ENCODE peak calls at places on chromosomes 6 and 20, in eight cellular contexts. Z, R, P, J, D, A, H and W are unnamed samples.

GRCh38 chr6:1131285-1132079 is 180.4 kb upstream of the FOXQ1 start:
- DNase-seq in P (peak; percentile 76), J (peak; percentile 95), A (no peak), D (peak; percentile 97), H (peak; percentile 92), Z (no peak), R (peak; percentile 2), W (peak; percentile 95)

GRCh38 chr6:138007014-138007472 is 100.2 kb downstream of the PERP start:
- DNase-seq in P (no peak), A (no peak), J (peak; percentile 14), H (peak; percentile 11), R (peak; percentile 28), Z (peak; percentile 7), D (peak; percentile 85), W (peak; percentile 26)

GRCh38 chr6:11921017-11921438 is 91.1 kb upstream of the HIVEP1 start:
- DNase-seq in J (peak; percentile 92), R (peak; percentile 83), A (peak; percentile 63), Z (no peak), D (peak; percentile 90), P (peak; percentile 66), H (peak; percentile 93), W (peak; percentile 94)

GRCh38 chr20:32189123-32189410 is 18.5 kb downstream of the PLAGL2 start:
- DNase-seq in P (no peak), A (no peak), R (no peak), J (no peak), D (no peak), Z (no peak), H (no peak), W (no peak)

GRCh38 chr6:7048859-7049258 is 58.9 kb upstream of the RREB1 start:
- DNase-seq in P (no peak), A (no peak), Z (no peak), R (no peak), J (no peak), D (no peak), H (no peak), W (no peak)

GRCh38 chr6:57276946-57277345 is 40.5 kb upstream of the PRIM2 start:
- DNase-seq in P (no peak), R (no peak), J (no peak), D (no peak), Z (no peak), H (peak; percentile 67), A (no peak), W (no peak)

GRCh38 chr20:21435576-21435975 is 38.2 kb upstream of the NKX2-4 start:
- DNase-seq in P (no peak), H (peak; percentile 35), J (no peak), A (no peak), D (no peak), R (no peak), Z (no peak), W (no peak)

GRCh38 chr20:39036011-39036410 is 73.9 kb downstream of the DHX35 start:
- DNase-seq in R (no peak), Z (no peak), J (peak; percentile 12), A (no peak), H (peak; percentile 42), D (no peak), P (peak; percentile 21), W (peak; percentile 43)

GRCh38 chr6:77092971-77093370 is 370.3 kb downstream of the HTR1B start:
- DNase-seq in H (peak; percentile 52), J (peak; percentile 66), Z (no peak), D (no peak), A (no peak), R (peak; percentile 70), P (peak; percentile 10), W (peak; percentile 82)

GRCh38 chr6:134744301-134744700 is 205.6 kb downstream of the ALDH8A1 start:
- DNase-seq in P (no peak), A (no peak), J (no peak), H (peak; percentile 8), R (no peak), D (no peak), Z (no peak), W (no peak)

GRCh38 chr6:15901141-15902115 is 227.5 kb upstream of the MYLIP start:
- DNase-seq in P (no peak), D (peak; percentile 93), Z (no peak), J (no peak), A (no peak), H (no peak), R (peak; percentile 26), W (no peak)

GRCh38 chr6:37538107-37538506 is 38.4 kb upstream of the CCDC167 start:
- DNase-seq in R (no peak), J (no peak), A (no peak), H (no peak), P (no peak), D (no peak), Z (no peak), W (no peak)

GRCh38 chr6:34272022-34272926 is 23.5 kb upstream of the SMIM29 start:
- DNase-seq in J (no peak), D (no peak), Z (peak; percentile 28), H (no peak), P (no peak), A (no peak), R (no peak), W (no peak)

GRCh38 chr20:17957505-17958325 is 10.9 kb downstream of the SNX5 start:
- DNase-seq in P (no peak), D (no peak), J (no peak), Z (no peak), A (no peak), R (peak; percentile 41), H (peak; percentile 52), W (no peak)

GRCh38 chr20:25389858-25390537 is 637 bp downstream of the ABHD12 start:
- DNase-seq in Z (peak; percentile 82), P (no peak), J (no peak), R (peak; percentile 17), D (no peak), A (peak; percentile 37), H (no peak), W (no peak)

GRCh38 chr6:30882764-30883475 is 1.4 kb upstream of the DDR1 start:
- DNase-seq in J (no peak), H (no peak), R (no peak), Z (peak; percentile 33), P (no peak), A (no peak), D (peak; percentile 83), W (no peak)

GRCh38 chr6:143408151-143408786 is 42.2 kb downstream of the ADAT2 start:
- DNase-seq in D (peak; percentile 71), R (no peak), P (no peak), H (no peak), J (no peak), A (no peak), Z (no peak), W (no peak)

GRCh38 chr6:658244-658643 is 1.3 kb upstream of the HUS1B start:
- DNase-seq in P (peak; percentile 15), Z (no peak), D (no peak), J (no peak), R (peak; percentile 90), H (peak; percentile 61), A (no peak), W (peak; percentile 17)

GRCh38 chr6:118712955-118713354 is 61.6 kb upstream of the CEP85L start:
- DNase-seq in D (peak; percentile 74), Z (no peak), A (no peak), P (no peak), J (peak; percentile 73), H (peak; percentile 89), R (peak; percentile 53), W (peak; percentile 25)

GRCh38 chr20:41316009-41316408 is 1.5 kb downstream of the ZHX3 start:
- DNase-seq in R (no peak), A (no peak), Z (no peak), H (peak; percentile 59), P (no peak), J (no peak), D (no peak), W (no peak)

GRCh38 chr20:41321003-41321402 is 3.5 kb upstream of the ZHX3 start:
- DNase-seq in P (no peak), A (no peak), Z (no peak), R (no peak), H (no peak), D (no peak), J (no peak), W (no peak)

GRCh38 chr20:41317536-41318270 is at the start of gene ZHX3:
- DNase-seq in H (peak; percentile 96), D (peak; percentile 84), A (peak; percentile 98), P (peak; percentile 90), Z (peak; percentile 100), R (peak; percentile 99), J (peak; percentile 97), W (peak; percentile 91)

GRCh38 chr20:41316602-41317535 is 662 bp downstream of the ZHX3 start:
- DNase-seq in D (peak; percentile 76), P (peak; percentile 80), J (peak; percentile 92), A (peak; percentile 84), R (peak; percentile 76), H (peak; percentile 91), Z (peak; percentile 94), W (peak; percentile 73)

DNA sequence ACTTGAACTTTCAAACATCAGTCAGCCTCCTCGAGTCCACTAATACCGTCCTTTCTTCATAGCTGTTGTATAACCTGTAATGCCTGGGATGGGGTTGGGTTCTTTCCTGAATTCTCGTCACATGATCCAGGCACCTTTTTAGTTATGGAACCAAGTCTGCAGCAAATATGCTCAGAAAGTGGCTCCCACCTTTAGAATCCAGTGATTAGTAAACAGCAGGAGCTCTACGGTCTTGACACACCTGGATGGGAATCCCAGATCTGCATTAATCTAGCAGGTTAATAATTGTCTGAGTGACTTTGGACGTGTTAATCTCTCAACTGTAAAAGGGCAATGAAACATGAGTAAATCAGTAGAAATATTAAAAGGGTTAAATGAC is 729 bp upstream of the ZHX3 start:
- DNase-seq in P (no peak), A (no peak), J (no peak), D (no peak), H (no peak), R (no peak), Z (no peak), W (no peak)
- TF ChIP-seq CTCF in P (no peak), A (no peak), J (no peak), D (no peak), H (no peak), R (no peak), Z (no peak), W (no peak)

GRCh38 chr20:61436674-61437279 is 184.7 kb downstream of the CDH4 start:
- DNase-seq in R (peak; percentile 86), J (peak; percentile 29), D (peak; percentile 98), P (no peak), H (peak; percentile 73), A (no peak), Z (no peak), W (peak; percentile 11)
- TF ChIP-seq CTCF in R (no peak), J (no peak), D (peak; percentile 64), P (no peak), H (no peak), A (no peak), Z (no peak), W (no peak)

GRCh38 chr6:163655217-163656121 is 241.0 kb downstream of the QKI start:
- DNase-seq in Z (no peak), P (no peak), H (no peak), A (no peak), J (no peak), D (no peak), R (no peak), W (no peak)
- TF ChIP-seq CTCF in Z (no peak), P (no peak), H (no peak), A (no peak), J (no peak), D (no peak), R (no peak), W (no peak)

DNA sequence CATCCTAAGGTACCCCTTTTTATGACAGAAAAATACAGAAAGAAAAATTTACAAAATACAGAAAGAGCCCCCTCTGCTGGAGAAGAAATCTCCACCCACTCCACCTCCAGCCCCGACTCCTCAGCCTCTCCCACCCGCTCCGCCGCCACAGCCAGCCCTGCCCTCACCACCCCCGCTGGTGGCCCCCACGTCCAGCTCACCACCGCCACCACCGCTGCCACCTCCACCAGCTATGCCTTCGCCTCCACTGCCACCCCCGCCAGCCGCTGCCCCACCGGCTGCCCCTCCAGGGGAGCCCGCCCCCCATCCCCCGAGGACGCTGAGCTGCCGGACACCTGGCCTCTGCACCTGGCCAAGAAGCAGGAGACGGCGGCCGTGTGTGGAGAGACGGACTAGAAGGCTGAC is 17.7 kb downstream of the WFDC2 start:
- DNase-seq in H (no peak), Z (peak; percentile 50), D (no peak), P (no peak), R (no peak), A (no peak), J (no peak), W (no peak)
- TF ChIP-seq CTCF in H (no peak), Z (peak; percentile 20), D (peak; percentile 35), P (peak; percentile 9), R (peak; percentile 12), A (no peak), J (no peak), W (peak; percentile 39)